ENCODE peak calls at places on chromosomes 7 and 10, in seven cellular contexts. J is Right ventricle myocardium superior; T is T-cell; E is activated B cell treated with CpG ODN at 0.5 μM for 24 hours; Y is stimulated activated naive CD8-positive, alpha-beta T cell treated with anti-CD3 and anti-CD28 coated beads, Interleukin-15, Interleukin-2, amounts not matched to agents 100 U/mL and 50 U/mL, for 24 hours; P is T-helper 17 cell; L is esophagus mucosa. B is an unnamed sample.

GRCh38 chr7:20200361-20200760 is 16.8 kb downstream of the MACC1 start:
- ATAC-seq in T (no peak), Y (no peak), J (no peak), L (no peak), P (peak), E (peak), B (no peak)

GRCh38 chr7:142717453-142717852 is 31.8 kb upstream of the PRSS1 start:
- ATAC-seq in J (no peak), L (no peak), T (peak), E (no peak), Y (no peak), P (peak), B (no peak)

GRCh38 chr10:110013615-110014293 is 6.0 kb downstream of the ADD3 start:
- ATAC-seq in T (peak), L (peak), E (no peak), P (peak), J (no peak), Y (peak), B (no peak)

GRCh38 chr10:33459597-33459996 is 125.1 kb upstream of the NRP1 start:
- ATAC-seq in Y (no peak), J (peak), T (no peak), L (no peak), E (no peak), P (no peak), B (no peak)

GRCh38 chr7:29883462-29884398 is 77.4 kb downstream of the WIPF3 start:
- ATAC-seq in E (no peak), Y (no peak), J (no peak), L (peak), P (no peak), T (no peak), B (peak)

GRCh38 chr7:55070271-55070743 is 51.5 kb downstream of the EGFR start:
- ATAC-seq in P (no peak), Y (no peak), J (no peak), E (no peak), L (no peak), T (no peak), B (no peak)

GRCh38 chr7:73577627-73578341 is 595 bp downstream of the TBL2 start:
- ATAC-seq in Y (no peak), J (peak), L (peak), P (no peak), T (no peak), E (no peak), B (peak)

GRCh38 chr7:22214000-22214399 is 143.0 kb downstream of the RAPGEF5 start:
- ATAC-seq in E (no peak), P (no peak), L (no peak), T (no peak), Y (no peak), J (peak), B (no peak)